ENCODE peak calls at places on chromosomes 12 and 14, in seven cellular contexts. One of them, this sample, is unnamed.

GRCh38 chr14:103535081-103535890 is 6.3 kb downstream of the TRMT61A start:
- DNase-seq in breast epithelium: no peak
- DNase-seq in GM23338: no peak
- DNase-seq in left ventricle myocardium inferior: no peak
- DNase-seq in RWPE2: no peak
- DNase-seq in tibial artery: no peak
- DNase-seq in ovary: no peak
- DNase-seq in this sample: no peak

GRCh38 chr14:53528114-53528513 is 375.0 kb upstream of the DDHD1 start:
- DNase-seq in ovary: no peak
- DNase-seq in breast epithelium: no peak
- DNase-seq in left ventricle myocardium inferior: no peak
- DNase-seq in RWPE2: no peak
- DNase-seq in tibial artery: no peak
- DNase-seq in GM23338: no peak
- DNase-seq in this sample: no peak

GRCh38 chr12:104669057-104669770 is 212.5 kb downstream of the CHST11 start:
- DNase-seq in RWPE2: no peak
- DNase-seq in GM23338: peak
- DNase-seq in breast epithelium: peak
- DNase-seq in left ventricle myocardium inferior: peak
- DNase-seq in tibial artery: peak
- DNase-seq in ovary: peak
- DNase-seq in this sample: no peak

GRCh38 chr12:115522010-115522409 is 755.5 kb downstream of the MED13L start:
- DNase-seq in breast epithelium: no peak
- DNase-seq in GM23338: no peak
- DNase-seq in ovary: no peak
- DNase-seq in left ventricle myocardium inferior: no peak
- DNase-seq in RWPE2: no peak
- DNase-seq in tibial artery: no peak
- DNase-seq in this sample: no peak

GRCh38 chr12:68334136-68334535 is 2.0 kb upstream of the MDM1 start:
- DNase-seq in RWPE2: no peak
- DNase-seq in ovary: no peak
- DNase-seq in tibial artery: no peak
- DNase-seq in left ventricle myocardium inferior: no peak
- DNase-seq in breast epithelium: no peak
- DNase-seq in GM23338: peak
- DNase-seq in this sample: no peak

GRCh38 chr12:107494331-107494730 is 191.3 kb upstream of the PWP1 start:
- DNase-seq in left ventricle myocardium inferior: no peak
- DNase-seq in RWPE2: no peak
- DNase-seq in ovary: no peak
- DNase-seq in GM23338: no peak
- DNase-seq in breast epithelium: no peak
- DNase-seq in tibial artery: no peak
- DNase-seq in this sample: no peak

GRCh38 chr14:105147701-105148603 is 20.6 kb downstream of the JAG2 start:
- DNase-seq in tibial artery: peak
- DNase-seq in left ventricle myocardium inferior: peak
- DNase-seq in GM23338: no peak
- DNase-seq in ovary: no peak
- DNase-seq in breast epithelium: no peak
- DNase-seq in RWPE2: peak
- DNase-seq in this sample: peak

GRCh38 chr12:87253157-87253556 is 776.0 kb downstream of the C12orf50 start:
- DNase-seq in breast epithelium: no peak
- DNase-seq in ovary: no peak
- DNase-seq in GM23338: no peak
- DNase-seq in RWPE2: no peak
- DNase-seq in left ventricle myocardium inferior: no peak
- DNase-seq in tibial artery: no peak
- DNase-seq in this sample: no peak

GRCh38 chr14:34069854-34070582 is 119.1 kb upstream of the EGLN3 start:
- DNase-seq in GM23338: no peak
- DNase-seq in ovary: no peak
- DNase-seq in breast epithelium: no peak
- DNase-seq in left ventricle myocardium inferior: no peak
- DNase-seq in RWPE2: no peak
- DNase-seq in tibial artery: no peak
- DNase-seq in this sample: no peak

GRCh38 chr12:47988073-47989022 is 15.9 kb downstream of the COL2A1 start:
- DNase-seq in breast epithelium: no peak
- DNase-seq in left ventricle myocardium inferior: no peak
- DNase-seq in RWPE2: no peak
- DNase-seq in ovary: no peak
- DNase-seq in tibial artery: peak
- DNase-seq in GM23338: peak
- DNase-seq in this sample: peak

GRCh38 chr12:53123578-53124351 is 20.5 kb downstream of the SOAT2 start:
- DNase-seq in left ventricle myocardium inferior: no peak
- DNase-seq in ovary: no peak
- DNase-seq in RWPE2: no peak
- DNase-seq in GM23338: no peak
- DNase-seq in breast epithelium: no peak
- DNase-seq in tibial artery: no peak
- DNase-seq in this sample: no peak

GRCh38 chr14:74521756-74522155 is 28.2 kb downstream of the ISCA2 start:
- DNase-seq in left ventricle myocardium inferior: no peak
- DNase-seq in breast epithelium: no peak
- DNase-seq in GM23338: no peak
- DNase-seq in tibial artery: no peak
- DNase-seq in RWPE2: no peak
- DNase-seq in ovary: no peak
- DNase-seq in this sample: no peak

GRCh38 chr12:47754881-47755280 is 3.8 kb downstream of the RAPGEF3 start:
- DNase-seq in tibial artery: no peak
- DNase-seq in breast epithelium: no peak
- DNase-seq in left ventricle myocardium inferior: no peak
- DNase-seq in RWPE2: no peak
- DNase-seq in GM23338: no peak
- DNase-seq in ovary: no peak
- DNase-seq in this sample: no peak

GRCh38 chr14:28297559-28297958 is 469.0 kb upstream of the FOXG1 start:
- DNase-seq in ovary: no peak
- DNase-seq in GM23338: no peak
- DNase-seq in breast epithelium: no peak
- DNase-seq in RWPE2: no peak
- DNase-seq in tibial artery: no peak
- DNase-seq in left ventricle myocardium inferior: no peak
- DNase-seq in this sample: no peak

GRCh38 chr14:28300356-28300755 is 466.2 kb upstream of the FOXG1 start:
- DNase-seq in breast epithelium: no peak
- DNase-seq in tibial artery: no peak
- DNase-seq in GM23338: no peak
- DNase-seq in left ventricle myocardium inferior: no peak
- DNase-seq in RWPE2: no peak
- DNase-seq in ovary: no peak
- DNase-seq in this sample: no peak

GRCh38 chr14:28298156-28298555 is 468.4 kb upstream of the FOXG1 start:
- DNase-seq in GM23338: no peak
- DNase-seq in left ventricle myocardium inferior: no peak
- DNase-seq in ovary: no peak
- DNase-seq in tibial artery: no peak
- DNase-seq in RWPE2: no peak
- DNase-seq in breast epithelium: no peak
- DNase-seq in this sample: no peak

GRCh38 chr14:28299227-28299626 is 467.4 kb upstream of the FOXG1 start:
- DNase-seq in breast epithelium: no peak
- DNase-seq in tibial artery: no peak
- DNase-seq in RWPE2: peak
- DNase-seq in GM23338: no peak
- DNase-seq in ovary: no peak
- DNase-seq in left ventricle myocardium inferior: no peak
- DNase-seq in this sample: no peak

DNA sequence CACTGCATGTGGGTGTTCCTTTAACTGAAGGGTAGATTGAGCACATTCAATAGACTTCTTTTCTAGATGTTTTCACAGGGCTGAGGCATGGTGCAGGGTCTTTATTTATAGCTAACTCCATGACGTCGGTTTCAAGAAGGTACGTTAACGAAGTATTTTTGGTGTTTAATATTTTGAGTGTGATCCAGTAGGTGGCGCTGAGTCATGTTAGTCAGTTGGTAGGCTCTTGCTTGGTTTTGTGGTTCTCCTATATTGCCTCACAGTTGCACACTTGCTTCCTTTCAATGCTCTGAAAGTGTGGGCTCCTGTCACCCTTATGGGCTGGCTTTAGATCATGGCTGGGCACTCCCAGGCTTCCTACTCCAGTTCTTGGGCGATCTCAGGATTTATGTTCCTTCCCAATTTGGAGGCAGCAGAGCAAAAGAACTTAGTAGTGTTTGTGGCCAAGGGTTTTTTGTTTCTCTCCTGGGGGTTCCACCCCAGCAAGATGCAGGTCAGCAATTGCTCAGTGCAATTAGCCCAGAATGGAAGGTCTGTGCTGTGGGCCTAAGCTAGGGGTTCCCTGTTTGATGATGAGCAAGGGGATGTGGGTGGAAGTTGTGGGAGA is 471.6 kb upstream of the FOXG1 start:
- DNase-seq in tibial artery: no peak
- DNase-seq in breast epithelium: no peak
- DNase-seq in ovary: no peak
- DNase-seq in GM23338: peak
- DNase-seq in left ventricle myocardium inferior: no peak
- DNase-seq in RWPE2: no peak
- DNase-seq in this sample: no peak
- TF ChIP-seq CTCF in tibial artery: no peak
- TF ChIP-seq CTCF in breast epithelium: no peak
- TF ChIP-seq CTCF in ovary: no peak
- TF ChIP-seq CTCF in GM23338: peak
- TF ChIP-seq CTCF in left ventricle myocardium inferior: no peak
- TF ChIP-seq CTCF in RWPE2: peak
- TF ChIP-seq CTCF in this sample: peak

GRCh38 chr12:123388218-123388947 is 4.5 kb downstream of the KMT5A start:
- DNase-seq in tibial artery: peak
- DNase-seq in left ventricle myocardium inferior: peak
- DNase-seq in breast epithelium: peak
- DNase-seq in GM23338: peak
- DNase-seq in ovary: peak
- DNase-seq in RWPE2: peak
- DNase-seq in this sample: no peak
- TF ChIP-seq CTCF in tibial artery: peak
- TF ChIP-seq CTCF in left ventricle myocardium inferior: peak
- TF ChIP-seq CTCF in breast epithelium: no peak
- TF ChIP-seq CTCF in GM23338: peak
- TF ChIP-seq CTCF in ovary: no peak
- TF ChIP-seq CTCF in RWPE2: no peak
- TF ChIP-seq CTCF in this sample: peak

DNA sequence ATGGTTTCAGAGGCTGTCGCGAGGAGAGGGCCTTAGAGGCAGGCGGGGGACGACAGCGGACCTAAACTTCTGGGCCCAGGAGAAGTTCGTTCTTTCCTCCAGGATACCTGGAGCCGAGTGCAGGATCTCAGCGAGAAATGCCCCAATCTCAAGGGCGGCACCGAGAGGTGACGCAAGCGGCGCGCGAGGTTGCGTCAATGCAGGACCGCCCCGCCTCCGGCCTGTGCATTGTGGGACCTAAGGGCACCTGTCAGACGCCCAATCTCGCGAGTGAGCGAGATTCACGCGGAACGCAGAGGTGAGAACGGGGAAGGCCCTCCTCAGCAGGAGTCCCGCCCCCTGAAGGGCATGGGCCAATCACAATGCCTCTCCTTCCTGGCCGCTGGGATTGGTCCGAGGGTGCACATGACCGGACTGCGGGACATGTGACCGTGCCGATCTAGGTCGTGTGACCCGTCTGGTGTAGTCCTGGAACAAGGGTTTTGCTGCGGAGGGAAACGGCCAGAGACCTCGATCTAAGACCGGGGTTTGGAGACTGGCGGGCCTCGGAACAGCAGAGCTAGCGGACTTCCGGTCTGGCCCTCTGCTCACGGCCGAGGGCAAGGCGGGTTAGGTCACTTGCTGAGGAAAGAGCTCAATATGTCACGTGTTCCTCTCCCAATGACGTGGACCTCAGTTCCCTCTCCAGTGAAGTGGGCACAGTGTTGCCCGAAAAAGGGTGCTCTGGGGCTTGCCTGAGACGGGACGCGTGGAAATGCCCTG is 16.3 kb upstream of the DYNC1H1 start:
- DNase-seq in ovary: peak
- DNase-seq in RWPE2: peak
- DNase-seq in tibial artery: peak
- DNase-seq in left ventricle myocardium inferior: peak
- DNase-seq in breast epithelium: peak
- DNase-seq in GM23338: peak
- DNase-seq in this sample: peak
- TF ChIP-seq CTCF in ovary: no peak
- TF ChIP-seq CTCF in RWPE2: no peak
- TF ChIP-seq CTCF in tibial artery: no peak
- TF ChIP-seq CTCF in left ventricle myocardium inferior: no peak
- TF ChIP-seq CTCF in breast epithelium: no peak
- TF ChIP-seq CTCF in GM23338: no peak
- TF ChIP-seq CTCF in this sample: no peak

GRCh38 chr12:7047318-7047717 is 13.2 kb upstream of the C1S start:
- DNase-seq in RWPE2: no peak
- DNase-seq in GM23338: no peak
- DNase-seq in breast epithelium: no peak
- DNase-seq in tibial artery: no peak
- DNase-seq in left ventricle myocardium inferior: no peak
- DNase-seq in ovary: no peak
- DNase-seq in this sample: no peak

GRCh38 chr12:7045913-7046312 is 14.6 kb upstream of the C1S start:
- DNase-seq in left ventricle myocardium inferior: no peak
- DNase-seq in ovary: no peak
- DNase-seq in tibial artery: no peak
- DNase-seq in breast epithelium: no peak
- DNase-seq in RWPE2: no peak
- DNase-seq in GM23338: no peak
- DNase-seq in this sample: no peak

GRCh38 chr12:7042847-7043246 is 17.7 kb upstream of the C1S start:
- DNase-seq in left ventricle myocardium inferior: no peak
- DNase-seq in ovary: no peak
- DNase-seq in RWPE2: no peak
- DNase-seq in breast epithelium: no peak
- DNase-seq in tibial artery: no peak
- DNase-seq in GM23338: peak
- DNase-seq in this sample: no peak

DNA sequence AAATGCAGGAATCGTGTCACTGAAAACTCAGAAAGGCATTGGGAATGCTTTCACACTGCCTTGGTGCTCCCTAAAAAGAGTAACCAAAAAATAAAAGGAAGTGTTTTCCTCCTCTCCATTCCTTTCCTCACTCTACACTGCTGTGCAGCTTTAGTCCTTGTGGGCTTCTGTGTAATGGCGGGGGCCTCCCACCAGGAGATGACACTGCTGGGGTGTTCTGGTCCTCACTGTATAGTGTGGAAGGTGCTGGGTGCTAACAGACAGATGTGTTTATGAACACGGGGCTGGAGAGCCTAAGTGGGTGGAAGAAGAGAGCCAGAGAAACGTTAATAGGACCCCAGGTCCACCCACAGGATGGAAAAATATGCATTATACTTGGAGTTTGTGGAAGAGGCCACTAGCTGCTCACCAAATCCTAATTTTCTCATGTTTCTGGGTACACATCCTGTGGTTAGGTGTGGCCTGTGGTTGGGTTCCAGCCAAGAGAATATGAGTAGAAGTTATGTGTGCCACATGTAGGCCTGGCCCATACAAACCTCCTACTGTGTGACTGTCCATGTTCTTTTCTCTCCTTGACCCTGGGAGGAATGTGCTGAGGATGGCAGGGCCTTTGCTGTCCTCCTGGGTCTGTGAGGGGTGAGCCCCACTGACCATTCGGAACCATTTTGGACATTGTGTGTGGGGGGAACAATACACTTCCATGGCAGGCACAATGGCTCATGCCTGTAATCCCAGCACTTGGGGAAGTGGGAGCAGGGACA is 14.0 kb upstream of the C1S start:
- DNase-seq in breast epithelium: no peak
- DNase-seq in left ventricle myocardium inferior: no peak
- DNase-seq in ovary: no peak
- DNase-seq in GM23338: no peak
- DNase-seq in tibial artery: no peak
- DNase-seq in RWPE2: no peak
- DNase-seq in this sample: no peak
- TF ChIP-seq CTCF in breast epithelium: no peak
- TF ChIP-seq CTCF in left ventricle myocardium inferior: no peak
- TF ChIP-seq CTCF in ovary: no peak
- TF ChIP-seq CTCF in GM23338: no peak
- TF ChIP-seq CTCF in tibial artery: no peak
- TF ChIP-seq CTCF in RWPE2: no peak
- TF ChIP-seq CTCF in this sample: no peak

This sample was measured in chondrocyte.